ENCODE peak calls at places on chromosomes 5 and 9, in four cellular contexts. E is foreskin fibroblast, W is psoas muscle, P is right lobe of liver. D is an unnamed sample.

GRCh38 chr9:21638104-21638503 is 156.0 kb upstream of the IFNE start:
- DNase-seq in E (no peak), W (no peak), P (no peak), D (no peak)

GRCh38 chr5:120532835-120533234 is 68.7 kb downstream of the PRR16 start:
- DNase-seq in E (no peak), W (no peak), P (no peak), D (no peak)

GRCh38 chr9:72332351-72332750 is 32.7 kb downstream of the ZFAND5 start:
- DNase-seq in E (peak), W (no peak), P (no peak), D (no peak)

GRCh38 chr9:128414461-128414860 is 6.2 kb upstream of the CERCAM start:
- DNase-seq in E (no peak), W (no peak), P (no peak), D (no peak)

GRCh38 chr5:177312649-177313181 is 1.0 kb upstream of the MXD3 start:
- DNase-seq in E (peak), W (peak), P (peak), D (no peak)

GRCh38 chr5:72177538-72177937 is 70.3 kb downstream of the MAP1B start:
- DNase-seq in E (no peak), W (no peak), P (no peak), D (no peak)

GRCh38 chr5:59218424-59219045 is 635.7 kb downstream of the RAB3C start:
- DNase-seq in E (no peak), W (no peak), P (no peak), D (no peak)

GRCh38 chr9:73643379-73644013 is 491.8 kb downstream of the ANXA1 start:
- DNase-seq in E (peak), W (no peak), P (no peak), D (no peak)

D was measured in mucosa of gallbladder.